ENCODE peak calls at places on chromosomes 6 and 20, in eight cellular contexts. I is AG04450; T is CD8-positive, alpha-beta T cell; J is HFF-Myc; S is A549; M is cardiac fibroblast; E is heart right ventricle; U is transverse colon. O is an unnamed sample.

GRCh38 chr6:74715362-74716068 is 490.3 kb downstream of the COL12A1 start:
- DNase-seq in T (no peak), S (no peak), E (no peak), I (peak; percentile 18), M (peak; percentile 68), J (no peak), U (no peak), O (no peak)

GRCh38 chr6:33217246-33217645 is 8.9 kb downstream of the RING1 start:
- DNase-seq in I (no peak), U (no peak), E (no peak), J (no peak), S (no peak), T (no peak), M (no peak), O (no peak)

GRCh38 chr6:115310156-115310555 is 750.5 kb downstream of the FRK start:
- DNase-seq in M (no peak), J (no peak), E (no peak), I (no peak), T (no peak), S (no peak), U (no peak), O (no peak)

GRCh38 chr6:44151348-44152108 is 7.1 kb upstream of the CAPN11 start:
- DNase-seq in U (peak; percentile 79), M (peak; percentile 67), J (no peak), I (no peak), E (peak; percentile 62), T (peak; percentile 87), S (peak; percentile 61), O (peak; percentile 92)

GRCh38 chr20:10699506-10699905 is 25.7 kb upstream of the JAG1 start:
- DNase-seq in U (no peak), S (no peak), I (no peak), E (no peak), M (no peak), T (no peak), J (no peak), O (no peak)

GRCh38 chr20:5657190-5657872 is 92.9 kb upstream of the SHLD1 start:
- DNase-seq in S (peak; percentile 74), I (peak; percentile 91), U (peak; percentile 25), M (peak; percentile 97), J (peak; percentile 93), T (no peak), E (peak; percentile 46), O (no peak)

GRCh38 chr6:170308761-170309160 is 2.2 kb downstream of the FAM120B start:
- DNase-seq in M (no peak), I (no peak), U (no peak), E (no peak), S (no peak), T (no peak), J (no peak), O (no peak)

GRCh38 chr6:83914953-83915352 is 55.5 kb downstream of the CYB5R4 start:
- DNase-seq in M (peak; percentile 12), I (no peak), S (no peak), U (no peak), E (no peak), T (no peak), J (no peak), O (no peak)

GRCh38 chr6:17021539-17021889 is 80.3 kb upstream of the STMND1 start:
- DNase-seq in U (no peak), J (no peak), I (peak; percentile 74), M (peak; percentile 85), E (no peak), T (no peak), S (no peak), O (no peak)

GRCh38 chr6:143759666-143760065 is 81.9 kb downstream of the PHACTR2 start:
- DNase-seq in J (no peak), E (no peak), M (peak; percentile 55), I (no peak), T (no peak), U (no peak), S (no peak), O (no peak)

GRCh38 chr6:83429857-83430605 is 820 bp downstream of the ME1 start:
- DNase-seq in I (no peak), T (no peak), S (no peak), E (no peak), J (peak; percentile 10), U (peak; percentile 15), M (peak; percentile 44), O (no peak)

GRCh38 chr6:169096326-169096882 is 157.2 kb downstream of the THBS2 start:
- DNase-seq in M (peak; percentile 20), I (no peak), E (no peak), J (no peak), U (no peak), T (no peak), S (no peak), O (no peak)
- TF ChIP-seq CTCF in M (peak; percentile 23), I (peak; percentile 4), E (no peak), J (peak; percentile 8), U (no peak), T (no peak), S (no peak), O (no peak)

GRCh38 chr20:47125553-47126373 is 230.7 kb downstream of the ZMYND8 start:
- DNase-seq in U (no peak), J (no peak), T (no peak), S (no peak), M (peak; percentile 44), I (no peak), E (no peak), O (no peak)
- TF ChIP-seq CTCF in U (no peak), J (no peak), T (no peak), S (no peak), M (no peak), I (no peak), E (no peak), O (no peak)

GRCh38 chr6:15324427-15324985 is 78.6 kb downstream of the JARID2 start:
- DNase-seq in T (no peak), S (no peak), J (no peak), U (no peak), I (no peak), E (no peak), M (no peak), O (no peak)

GRCh38 chr6:15329154-15329781 is 83.4 kb downstream of the JARID2 start:
- DNase-seq in T (no peak), E (no peak), U (no peak), J (peak; percentile 43), I (peak; percentile 77), S (no peak), M (peak; percentile 98), O (no peak)

GRCh38 chr6:15326072-15326614 is 80.3 kb downstream of the JARID2 start:
- DNase-seq in E (no peak), T (peak; percentile 25), J (no peak), U (no peak), S (no peak), I (no peak), M (no peak), O (no peak)

GRCh38 chr6:15325540-15325955 is 79.7 kb downstream of the JARID2 start:
- DNase-seq in J (no peak), T (no peak), I (no peak), S (no peak), U (no peak), M (no peak), E (no peak), O (no peak)

GRCh38 chr6:15327271-15327670 is 81.4 kb downstream of the JARID2 start:
- DNase-seq in J (no peak), E (no peak), I (no peak), U (peak; percentile 50), T (peak; percentile 50), S (peak; percentile 17), M (peak; percentile 29), O (no peak)
- TF ChIP-seq CTCF in J (no peak), E (no peak), I (peak; percentile 14), U (peak; percentile 26), T (peak; percentile 41), S (peak; percentile 11), M (peak; percentile 30), O (peak; percentile 53)

GRCh38 chr6:105072799-105073199 is 107.0 kb downstream of the POPDC3 start:
- DNase-seq in J (no peak), E (no peak), I (no peak), T (no peak), S (peak; percentile 17), M (peak; percentile 71), U (no peak), O (no peak)

GRCh38 chr6:105080279-105080678 is 99.5 kb downstream of the POPDC3 start:
- DNase-seq in I (no peak), T (no peak), J (no peak), U (no peak), E (no peak), S (no peak), M (no peak), O (no peak)

GRCh38 chr6:105075210-105075609 is 104.6 kb downstream of the POPDC3 start:
- DNase-seq in M (no peak), I (no peak), T (no peak), J (no peak), U (no peak), S (no peak), E (no peak), O (no peak)

DNA sequence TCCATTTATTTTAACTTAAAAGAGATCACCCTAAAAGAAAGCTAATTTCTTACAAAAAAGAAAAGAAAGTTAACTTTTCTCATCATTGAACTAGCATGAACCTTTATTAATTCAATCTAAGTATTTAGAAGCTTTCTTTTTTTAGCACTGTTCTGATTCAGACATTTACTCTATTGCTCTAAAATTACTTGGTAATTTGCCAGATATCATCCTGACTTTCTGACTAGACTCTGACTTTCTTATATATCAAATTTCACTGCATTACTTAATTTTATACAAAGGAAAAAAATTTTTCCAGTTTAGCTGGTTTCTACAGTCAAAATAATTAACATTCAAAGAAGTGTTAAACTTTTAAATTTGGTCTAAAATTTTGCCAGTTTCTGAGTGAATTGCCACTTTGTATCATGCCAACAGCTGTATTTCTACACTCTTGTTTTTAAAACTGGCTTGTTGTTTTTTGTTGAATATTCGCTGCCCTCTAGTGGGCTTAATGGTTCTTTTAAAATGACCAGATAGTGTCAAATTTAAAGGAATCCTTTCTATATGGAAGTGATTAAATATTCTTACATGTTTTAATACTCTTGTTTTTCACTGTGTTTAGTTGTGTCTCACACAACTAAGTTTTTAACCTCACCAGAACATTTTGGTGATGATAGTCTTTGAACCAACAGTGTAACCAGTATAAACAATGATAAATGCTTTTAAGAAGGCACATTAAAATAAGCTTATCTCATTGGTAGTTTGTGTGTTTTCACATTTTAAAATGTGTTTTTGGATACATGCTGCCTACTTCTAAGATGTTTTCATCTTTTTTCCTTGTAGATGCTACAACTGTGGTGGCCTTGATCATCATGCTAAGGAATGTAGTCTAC is 102.0 kb downstream of the POPDC3 start:
- DNase-seq in E (no peak), J (peak; percentile 16), I (peak; percentile 6), M (peak; percentile 78), U (no peak), S (peak; percentile 21), T (no peak), O (peak; percentile 27)
- TF ChIP-seq CTCF in E (peak; percentile 40), J (peak; percentile 23), I (peak; percentile 61), M (peak; percentile 45), U (peak; percentile 38), S (peak; percentile 71), T (no peak), O (peak; percentile 45)

DNA sequence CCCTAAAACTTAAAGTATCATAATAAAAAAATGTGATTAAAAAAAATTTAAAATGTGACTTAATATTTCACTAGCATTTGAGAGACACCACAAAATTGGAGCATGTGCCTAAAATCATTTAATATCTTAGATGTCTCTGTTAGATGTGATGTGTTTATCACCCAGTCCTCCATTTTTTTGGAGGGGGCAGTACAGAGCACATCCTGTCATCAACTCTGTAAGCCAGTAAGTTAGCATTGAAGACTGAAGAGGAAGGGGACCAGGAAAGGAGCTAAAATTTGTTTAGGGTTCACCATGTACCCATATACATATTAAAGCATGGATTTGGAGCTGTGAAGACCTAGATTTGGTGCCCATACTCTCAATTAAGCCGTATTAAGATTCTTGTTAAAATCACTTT is 30.7 kb upstream of the ADIG start:
- DNase-seq in E (no peak), T (no peak), U (no peak), S (peak; percentile 25), M (no peak), J (no peak), I (no peak), O (no peak)
- TF ChIP-seq CTCF in E (no peak), T (no peak), U (no peak), S (no peak), M (peak; percentile 20), J (peak; percentile 22), I (no peak), O (peak; percentile 10)

O was measured in GM13977.